ENCODE peak calls at places on chromosomes 6 and 20, in four cellular contexts. Z is neuronal stem cell; B is naive thymus-derived CD4-positive, alpha-beta T cell; U is adrenal gland. X is an unnamed sample.

GRCh38 chr6:132087391-132087790 is 136.2 kb upstream of the CCN2 start:
- DNase-seq in B (no peak), Z (no peak), U (no peak), X (no peak)

GRCh38 chr6:166412156-166412910 is 29.6 kb upstream of the MPC1 start:
- DNase-seq in Z (no peak), B (no peak), U (no peak), X (no peak)

GRCh38 chr20:32534661-32535240 is 50.4 kb downstream of the NOL4L start:
- DNase-seq in Z (no peak), U (no peak), B (peak; percentile 75), X (peak; percentile 62)

GRCh38 chr6:43282636-43283513 is 15.2 kb upstream of the SLC22A7 start:
- DNase-seq in Z (no peak), U (no peak), B (no peak), X (no peak)

GRCh38 chr20:56200456-56200855 is 48.1 kb upstream of the MC3R start:
- DNase-seq in U (no peak), Z (no peak), B (no peak), X (no peak)

GRCh38 chr6:27237089-27237723 is 10.3 kb upstream of the PRSS16 start:
- DNase-seq in B (no peak), U (peak; percentile 27), Z (no peak), X (peak; percentile 37)

GRCh38 chr6:125812394-125813231 is 21.9 kb downstream of the NCOA7 start:
- DNase-seq in U (no peak), B (no peak), Z (no peak), X (no peak)

GRCh38 chr6:164106345-164106769 is 691.8 kb downstream of the QKI start:
- DNase-seq in B (no peak), U (peak; percentile 41), Z (no peak), X (no peak)

GRCh38 chr20:58818585-58819285 is 32.0 kb downstream of the GNAS-AS1 start:
- DNase-seq in U (no peak), Z (no peak), B (no peak), X (no peak)

GRCh38 chr6:168485804-168486203 is 44.8 kb downstream of the SMOC2 start:
- DNase-seq in U (no peak), Z (no peak), B (no peak), X (no peak)

GRCh38 chr6:105879902-105880547 is 206.1 kb upstream of the PRDM1 start:
- DNase-seq in B (no peak), Z (no peak), U (peak; percentile 43), X (no peak)

GRCh38 chr6:26521485-26522391 is 16.4 kb upstream of the HMGN4 start:
- DNase-seq in Z (peak; percentile 81), B (peak; percentile 54), U (peak; percentile 83), X (peak; percentile 60)

GRCh38 chr6:45115696-45116095 is 212.4 kb upstream of the RUNX2 start:
- DNase-seq in B (no peak), Z (no peak), U (no peak), X (no peak)

GRCh38 chr6:34489229-34489805 is 23.4 kb downstream of the PACSIN1 start:
- DNase-seq in B (no peak), U (no peak), Z (no peak), X (no peak)

GRCh38 chr6:17725083-17725482 is 18.4 kb upstream of the NUP153 start:
- DNase-seq in U (no peak), Z (no peak), B (no peak), X (no peak)

GRCh38 chr20:54107600-54108393 is 37.4 kb upstream of the BCAS1 start:
- DNase-seq in B (no peak), Z (no peak), U (no peak), X (no peak)

GRCh38 chr6:105601541-105602174 is 198.8 kb upstream of the PREP start:
- DNase-seq in B (no peak), U (peak; percentile 59), Z (no peak), X (peak; percentile 5)

DNA sequence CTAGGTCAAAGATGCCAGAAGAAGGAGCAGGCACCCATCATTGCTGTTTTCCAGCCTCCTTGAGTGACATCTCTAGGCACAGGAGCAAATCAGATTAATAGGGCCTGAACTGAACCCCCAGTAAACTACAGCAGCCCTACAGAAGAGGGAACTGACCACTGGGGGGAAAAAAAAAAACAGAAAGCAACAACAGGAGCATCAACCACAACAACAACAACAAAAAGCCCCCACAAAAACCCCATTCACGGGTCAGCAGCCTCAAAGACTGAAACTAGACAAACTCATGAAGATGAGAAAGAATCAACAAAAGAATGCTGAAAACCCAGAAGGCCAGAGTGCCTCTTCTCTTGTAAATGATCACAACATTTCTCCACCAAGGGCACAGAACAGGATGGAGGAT is 537.4 kb upstream of the BTBD3 start:
- DNase-seq in U (no peak), Z (no peak), B (no peak), X (no peak)
- H3K27ac ChIP-seq in U (no peak overlapping the region), Z (no peak overlapping the region), B (no peak overlapping the region), X (no peak overlapping the region)

GRCh38 chr6:30988209-30988825 is 4.8 kb downstream of the MUC21 start:
- DNase-seq in Z (no peak), U (no peak), B (no peak), X (no peak)
- H3K27ac ChIP-seq in Z (no peak overlapping the region), U (no peak overlapping the region), B (no peak overlapping the region), X (no peak overlapping the region)

GRCh38 chr20:38269715-38270114 is 9.2 kb upstream of the KIAA1755 start:
- DNase-seq in Z (no peak), U (no peak), B (no peak), X (no peak)
- H3K27ac ChIP-seq in Z (no peak overlapping the region), U (no peak overlapping the region), B (no peak overlapping the region), X (no peak overlapping the region)

GRCh38 chr20:11234181-11234969 is 560.6 kb upstream of the JAG1 start:
- DNase-seq in B (no peak), Z (no peak), U (no peak), X (no peak)
- H3K27ac ChIP-seq in B (no peak overlapping the region), Z (no peak overlapping the region), U (no peak overlapping the region), X (no peak overlapping the region)

GRCh38 chr6:143536866-143537691 is 25.6 kb upstream of the FUCA2 start:
- DNase-seq in U (peak; percentile 65), Z (peak; percentile 47), B (peak; percentile 37), X (peak; percentile 61)
- H3K27ac ChIP-seq in U (peak overlapping the region; percentile 34), Z (no peak overlapping the region), B (peak overlapping the region; percentile 60), X (peak overlapping the region; percentile 73)

GRCh38 chr6:12009904-12010634 is 2.0 kb upstream of the HIVEP1 start:
- DNase-seq in U (no peak), Z (no peak), B (no peak), X (peak; percentile 10)

GRCh38 chr6:12012231-12012565 is at the start of gene HIVEP1:
- DNase-seq in U (peak; percentile 39), B (no peak), Z (peak; percentile 55), X (no peak)

GRCh38 chr6:12012566-12013367 is 655 bp downstream of the HIVEP1 start:
- DNase-seq in B (peak; percentile 70), U (peak; percentile 77), Z (peak; percentile 82), X (peak; percentile 72)

GRCh38 chr6:12010635-12011275 is 1.4 kb upstream of the HIVEP1 start:
- DNase-seq in Z (peak; percentile 73), B (no peak), U (peak; percentile 80), X (no peak)

GRCh38 chr6:12011276-12012112 is 618 bp upstream of the HIVEP1 start:
- DNase-seq in B (peak; percentile 94), U (peak; percentile 98), Z (peak; percentile 94), X (peak; percentile 92)
- H3K27ac ChIP-seq in B (peak overlapping the region; percentile 73), U (peak overlapping the region; percentile 95), Z (peak overlapping the region; percentile 97), X (no peak overlapping the region)

GRCh38 chr6:121442591-121442990 is 7.1 kb downstream of the GJA1 start:
- DNase-seq in B (no peak), Z (no peak), U (no peak), X (no peak)

GRCh38 chr6:121443953-121444590 is 8.6 kb downstream of the GJA1 start:
- DNase-seq in U (peak; percentile 54), B (no peak), Z (no peak), X (no peak)

GRCh38 chr6:121437861-121438651 is 2.6 kb downstream of the GJA1 start:
- DNase-seq in Z (no peak), U (peak; percentile 48), B (no peak), X (no peak)

GRCh38 chr6:121439456-121440250 is 4.2 kb downstream of the GJA1 start:
- DNase-seq in B (no peak), U (no peak), Z (no peak), X (no peak)

GRCh38 chr6:121441477-121441876 is 6.0 kb downstream of the GJA1 start:
- DNase-seq in U (no peak), Z (no peak), B (no peak), X (no peak)
- H3K27ac ChIP-seq in U (no peak overlapping the region), Z (no peak overlapping the region), B (no peak overlapping the region), X (no peak overlapping the region)

DNA sequence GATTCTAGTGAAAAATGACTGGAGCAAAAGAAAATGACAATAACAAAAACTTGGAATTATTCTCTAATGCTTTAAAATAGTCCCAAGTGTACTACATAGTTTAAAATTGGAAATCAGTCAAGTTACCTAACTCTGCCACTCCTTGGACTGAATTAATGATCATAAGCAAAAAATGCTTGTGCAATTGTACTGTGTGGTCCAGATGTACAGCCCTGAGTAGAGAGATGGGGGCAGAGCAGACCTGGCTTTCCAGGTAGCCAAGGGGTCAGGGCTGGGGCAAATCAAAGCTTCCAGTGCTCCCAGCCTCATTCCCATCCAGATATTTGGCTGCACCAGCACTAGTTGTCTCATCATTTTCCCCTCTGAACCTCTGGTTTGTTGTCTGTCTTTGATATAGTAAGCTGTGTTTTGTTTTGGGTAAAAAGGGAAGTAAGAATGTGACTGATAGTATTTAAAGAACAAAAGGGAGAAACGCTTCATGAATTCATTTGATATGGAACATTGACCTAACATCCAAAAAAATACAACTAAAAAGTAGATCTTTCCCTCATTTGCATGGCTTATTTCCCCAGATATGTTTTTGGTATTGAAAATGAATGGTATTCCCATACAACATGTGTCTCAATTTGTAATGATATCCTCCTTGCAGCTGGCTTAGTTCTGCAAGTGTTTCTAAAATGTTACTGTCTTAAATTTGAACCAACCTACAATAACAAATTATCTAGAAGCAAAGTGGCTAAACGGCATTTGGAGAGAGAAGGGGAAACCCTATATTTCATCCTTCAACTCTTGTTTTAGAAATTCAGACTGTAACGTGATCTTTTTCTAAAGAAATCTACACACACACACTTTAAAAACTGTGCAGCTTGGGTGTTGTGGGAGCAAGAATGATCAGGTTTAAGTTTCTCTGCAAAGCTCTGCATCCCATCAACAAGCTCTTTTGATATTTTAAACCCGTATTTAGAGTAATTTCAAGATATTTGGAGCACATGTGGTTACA is 152.7 kb downstream of the SOBP start:
- DNase-seq in U (no peak), Z (no peak), B (no peak), X (no peak)
- H3K27ac ChIP-seq in U (no peak overlapping the region), Z (no peak overlapping the region), B (no peak overlapping the region), X (no peak overlapping the region)